ENCODE peak calls at places on chromosome 11, in five cellular contexts. G, D, P, K and E are unnamed samples.

GRCh38 chr11:67384851-67385366 is 6.9 kb upstream of the RAD9A start:
- DNase-seq in D (no peak), K (no peak), G (no peak), P (no peak), E (no peak)

GRCh38 chr11:134126197-134126822 is 57.4 kb downstream of the JAM3 start:
- DNase-seq in K (peak; percentile 57), D (peak; percentile 29), G (no peak), P (no peak), E (no peak)

GRCh38 chr11:106381895-106382294 is 304.4 kb downstream of the AASDHPPT start:
- DNase-seq in P (no peak), D (no peak), K (no peak), G (no peak), E (no peak)

GRCh38 chr11:113615098-113615497 is 91.0 kb downstream of the TMPRSS5 start:
- DNase-seq in D (no peak), G (no peak), P (no peak), K (no peak), E (peak; percentile 83)

GRCh38 chr11:24496728-24497396 is at the start of gene LUZP2:
- DNase-seq in P (no peak), D (no peak), G (no peak), K (no peak), E (peak; percentile 33)

GRCh38 chr11:59025097-59025496 is 61.0 kb upstream of the GLYATL1B start:
- DNase-seq in G (no peak), D (no peak), K (no peak), P (no peak), E (no peak)

GRCh38 chr11:100827934-100828661 is 141.0 kb downstream of the ARHGAP42 start:
- DNase-seq in G (no peak), K (no peak), P (no peak), D (no peak), E (peak; percentile 49)

GRCh38 chr11:37199082-37199481 is 601.0 kb upstream of the RAG2 start:
- DNase-seq in G (no peak), D (no peak), K (no peak), P (no peak), E (no peak)

GRCh38 chr11:65493367-65494176 is 5.3 kb upstream of the MALAT1 start:
- DNase-seq in P (no peak), K (peak; percentile 97), G (peak; percentile 80), D (peak; percentile 94), E (no peak)

GRCh38 chr11:112961751-112962747 is 829 bp downstream of the NCAM1 start:
- DNase-seq in G (no peak), P (no peak), K (no peak), D (no peak), E (peak; percentile 70)

GRCh38 chr11:95764267-95764898 is 25.2 kb downstream of the FAM76B start:
- DNase-seq in G (no peak), D (peak; percentile 53), K (peak; percentile 28), P (no peak), E (peak; percentile 53)

GRCh38 chr11:35998651-35999050 is 54.8 kb downstream of the LDLRAD3 start:
- DNase-seq in P (no peak), K (no peak), D (no peak), G (no peak), E (no peak)

GRCh38 chr11:107769189-107769588 is 57.3 kb upstream of the SLN start:
- DNase-seq in D (no peak), K (no peak), P (no peak), G (no peak), E (peak; percentile 3)

GRCh38 chr11:8631395-8632110 is 37.5 kb upstream of the STK33 start:
- DNase-seq in K (peak; percentile 48), P (no peak), G (no peak), D (peak; percentile 75), E (no peak)